ENCODE peak calls at places on chromosome 3, in eight cellular contexts. One of them, this sample, is unnamed.

GRCh38 chr3:150803440-150803985 is 40.5 kb upstream of the SIAH2 start:
- DNase-seq in NCI-H2171: no peak
- DNase-seq in small intestine: no peak
- DNase-seq in naive thymus-derived CD8-positive, alpha-beta T cell: no peak
- DNase-seq in left colon: no peak
- DNase-seq in COR-L47: no peak
- DNase-seq in amygdala: no peak
- DNase-seq in stimulated activated naive CD8-positive, alpha-beta T cell treated with anti-CD3 and anti-CD28 coated beads, Interleukin-15, Interleukin-2, amounts not matched to agents 100 U/mL and 50 U/mL, for 24 hours: no peak
- DNase-seq in this sample: no peak

GRCh38 chr3:138469869-138470268 is 35.5 kb downstream of the ESYT3 start:
- DNase-seq in left colon: no peak
- DNase-seq in COR-L47: no peak
- DNase-seq in naive thymus-derived CD8-positive, alpha-beta T cell: no peak
- DNase-seq in stimulated activated naive CD8-positive, alpha-beta T cell treated with anti-CD3 and anti-CD28 coated beads, Interleukin-15, Interleukin-2, amounts not matched to agents 100 U/mL and 50 U/mL, for 24 hours: no peak
- DNase-seq in NCI-H2171: no peak
- DNase-seq in small intestine: no peak
- DNase-seq in amygdala: no peak
- DNase-seq in this sample: no peak

GRCh38 chr3:175495331-175495730 is 636.2 kb downstream of the NAALADL2 start:
- DNase-seq in amygdala: no peak
- DNase-seq in naive thymus-derived CD8-positive, alpha-beta T cell: no peak
- DNase-seq in COR-L47: no peak
- DNase-seq in small intestine: no peak
- DNase-seq in stimulated activated naive CD8-positive, alpha-beta T cell treated with anti-CD3 and anti-CD28 coated beads, Interleukin-15, Interleukin-2, amounts not matched to agents 100 U/mL and 50 U/mL, for 24 hours: no peak
- DNase-seq in NCI-H2171: no peak
- DNase-seq in left colon: no peak
- DNase-seq in this sample: no peak

GRCh38 chr3:66989860-66990696 is 8.0 kb upstream of the KBTBD8 start:
- DNase-seq in small intestine: no peak
- DNase-seq in naive thymus-derived CD8-positive, alpha-beta T cell: no peak
- DNase-seq in amygdala: no peak
- DNase-seq in COR-L47: peak
- DNase-seq in left colon: no peak
- DNase-seq in stimulated activated naive CD8-positive, alpha-beta T cell treated with anti-CD3 and anti-CD28 coated beads, Interleukin-15, Interleukin-2, amounts not matched to agents 100 U/mL and 50 U/mL, for 24 hours: no peak
- DNase-seq in NCI-H2171: peak
- DNase-seq in this sample: no peak

GRCh38 chr3:112373476-112373875 is 40.5 kb downstream of the CD200 start:
- DNase-seq in naive thymus-derived CD8-positive, alpha-beta T cell: no peak
- DNase-seq in small intestine: no peak
- DNase-seq in COR-L47: no peak
- DNase-seq in stimulated activated naive CD8-positive, alpha-beta T cell treated with anti-CD3 and anti-CD28 coated beads, Interleukin-15, Interleukin-2, amounts not matched to agents 100 U/mL and 50 U/mL, for 24 hours: no peak
- DNase-seq in left colon: no peak
- DNase-seq in NCI-H2171: no peak
- DNase-seq in amygdala: no peak
- DNase-seq in this sample: no peak

GRCh38 chr3:98013428-98014349 is 21.4 kb downstream of the GABRR3 start:
- DNase-seq in naive thymus-derived CD8-positive, alpha-beta T cell: no peak
- DNase-seq in amygdala: no peak
- DNase-seq in NCI-H2171: no peak
- DNase-seq in COR-L47: no peak
- DNase-seq in left colon: no peak
- DNase-seq in small intestine: peak
- DNase-seq in stimulated activated naive CD8-positive, alpha-beta T cell treated with anti-CD3 and anti-CD28 coated beads, Interleukin-15, Interleukin-2, amounts not matched to agents 100 U/mL and 50 U/mL, for 24 hours: no peak
- DNase-seq in this sample: peak

GRCh38 chr3:102235679-102236078 is 199.1 kb upstream of the ZPLD1 start:
- DNase-seq in small intestine: peak
- DNase-seq in NCI-H2171: no peak
- DNase-seq in naive thymus-derived CD8-positive, alpha-beta T cell: peak
- DNase-seq in stimulated activated naive CD8-positive, alpha-beta T cell treated with anti-CD3 and anti-CD28 coated beads, Interleukin-15, Interleukin-2, amounts not matched to agents 100 U/mL and 50 U/mL, for 24 hours: no peak
- DNase-seq in left colon: no peak
- DNase-seq in COR-L47: peak
- DNase-seq in amygdala: no peak
- DNase-seq in this sample: no peak

GRCh38 chr3:187807086-187807862 is 62.0 kb upstream of the BCL6 start:
- DNase-seq in stimulated activated naive CD8-positive, alpha-beta T cell treated with anti-CD3 and anti-CD28 coated beads, Interleukin-15, Interleukin-2, amounts not matched to agents 100 U/mL and 50 U/mL, for 24 hours: peak
- DNase-seq in amygdala: no peak
- DNase-seq in COR-L47: no peak
- DNase-seq in NCI-H2171: no peak
- DNase-seq in naive thymus-derived CD8-positive, alpha-beta T cell: no peak
- DNase-seq in small intestine: no peak
- DNase-seq in left colon: no peak
- DNase-seq in this sample: no peak

GRCh38 chr3:148962513-148962912 is 28.8 kb upstream of the GYG1 start:
- DNase-seq in left colon: no peak
- DNase-seq in COR-L47: no peak
- DNase-seq in amygdala: no peak
- DNase-seq in NCI-H2171: no peak
- DNase-seq in naive thymus-derived CD8-positive, alpha-beta T cell: no peak
- DNase-seq in stimulated activated naive CD8-positive, alpha-beta T cell treated with anti-CD3 and anti-CD28 coated beads, Interleukin-15, Interleukin-2, amounts not matched to agents 100 U/mL and 50 U/mL, for 24 hours: no peak
- DNase-seq in small intestine: peak
- DNase-seq in this sample: no peak

GRCh38 chr3:72523409-72524172 is 324.7 kb downstream of the SHQ1 start:
- DNase-seq in stimulated activated naive CD8-positive, alpha-beta T cell treated with anti-CD3 and anti-CD28 coated beads, Interleukin-15, Interleukin-2, amounts not matched to agents 100 U/mL and 50 U/mL, for 24 hours: no peak
- DNase-seq in naive thymus-derived CD8-positive, alpha-beta T cell: peak
- DNase-seq in COR-L47: no peak
- DNase-seq in small intestine: peak
- DNase-seq in amygdala: peak
- DNase-seq in left colon: peak
- DNase-seq in NCI-H2171: no peak
- DNase-seq in this sample: peak

GRCh38 chr3:113746955-113747718 is at the start of gene ATP6V1A:
- DNase-seq in stimulated activated naive CD8-positive, alpha-beta T cell treated with anti-CD3 and anti-CD28 coated beads, Interleukin-15, Interleukin-2, amounts not matched to agents 100 U/mL and 50 U/mL, for 24 hours: peak
- DNase-seq in COR-L47: peak
- DNase-seq in naive thymus-derived CD8-positive, alpha-beta T cell: peak
- DNase-seq in amygdala: peak
- DNase-seq in left colon: peak
- DNase-seq in NCI-H2171: peak
- DNase-seq in small intestine: peak
- DNase-seq in this sample: peak

GRCh38 chr3:16793321-16793720 is 91.4 kb upstream of the PLCL2 start:
- DNase-seq in small intestine: no peak
- DNase-seq in NCI-H2171: no peak
- DNase-seq in amygdala: no peak
- DNase-seq in naive thymus-derived CD8-positive, alpha-beta T cell: no peak
- DNase-seq in stimulated activated naive CD8-positive, alpha-beta T cell treated with anti-CD3 and anti-CD28 coated beads, Interleukin-15, Interleukin-2, amounts not matched to agents 100 U/mL and 50 U/mL, for 24 hours: no peak
- DNase-seq in COR-L47: no peak
- DNase-seq in left colon: no peak
- DNase-seq in this sample: no peak

GRCh38 chr3:119293761-119294401 is at the start of gene ARHGAP31:
- DNase-seq in amygdala: peak
- DNase-seq in naive thymus-derived CD8-positive, alpha-beta T cell: peak
- DNase-seq in small intestine: peak
- DNase-seq in stimulated activated naive CD8-positive, alpha-beta T cell treated with anti-CD3 and anti-CD28 coated beads, Interleukin-15, Interleukin-2, amounts not matched to agents 100 U/mL and 50 U/mL, for 24 hours: peak
- DNase-seq in left colon: peak
- DNase-seq in COR-L47: peak
- DNase-seq in NCI-H2171: no peak
- DNase-seq in this sample: peak

GRCh38 chr3:126620743-126621142 is 34.2 kb downstream of the TXNRD3 start:
- DNase-seq in left colon: no peak
- DNase-seq in COR-L47: no peak
- DNase-seq in stimulated activated naive CD8-positive, alpha-beta T cell treated with anti-CD3 and anti-CD28 coated beads, Interleukin-15, Interleukin-2, amounts not matched to agents 100 U/mL and 50 U/mL, for 24 hours: no peak
- DNase-seq in amygdala: no peak
- DNase-seq in naive thymus-derived CD8-positive, alpha-beta T cell: no peak
- DNase-seq in small intestine: no peak
- DNase-seq in NCI-H2171: no peak
- DNase-seq in this sample: no peak

GRCh38 chr3:176814252-176814651 is 383.0 kb downstream of the TBL1XR1 start:
- DNase-seq in NCI-H2171: peak
- DNase-seq in stimulated activated naive CD8-positive, alpha-beta T cell treated with anti-CD3 and anti-CD28 coated beads, Interleukin-15, Interleukin-2, amounts not matched to agents 100 U/mL and 50 U/mL, for 24 hours: peak
- DNase-seq in COR-L47: no peak
- DNase-seq in naive thymus-derived CD8-positive, alpha-beta T cell: no peak
- DNase-seq in amygdala: peak
- DNase-seq in small intestine: peak
- DNase-seq in left colon: peak
- DNase-seq in this sample: no peak

GRCh38 chr3:197463279-197463678 is 92.5 kb downstream of the BDH1 start:
- DNase-seq in naive thymus-derived CD8-positive, alpha-beta T cell: no peak
- DNase-seq in amygdala: no peak
- DNase-seq in COR-L47: no peak
- DNase-seq in small intestine: no peak
- DNase-seq in left colon: no peak
- DNase-seq in NCI-H2171: no peak
- DNase-seq in stimulated activated naive CD8-positive, alpha-beta T cell treated with anti-CD3 and anti-CD28 coated beads, Interleukin-15, Interleukin-2, amounts not matched to agents 100 U/mL and 50 U/mL, for 24 hours: no peak
- DNase-seq in this sample: no peak